ENCODE peak calls at places on chromosomes 5 and 9, in ten cellular contexts. One of them, this sample, is unnamed.

GRCh38 chr5:115419794-115420585 is 123.5 kb upstream of the CCDC112 start:
- DNase-seq in tibial artery: no peak
- DNase-seq in cardiac muscle cell: no peak
- DNase-seq in naive thymus-derived CD4-positive, alpha-beta T cell: no peak
- DNase-seq in stimulated activated naive CD4-positive, alpha-beta T cell: no peak
- DNase-seq in activated CD8-positive, alpha-beta T cell treated with anti-CD3 and anti-CD28 coated beads, Interleukin-2, amount 10 ng/mL, durations not matched to agents 7 days and 5 days: no peak
- DNase-seq in endothelial cell: no peak
- DNase-seq in GM19239: no peak
- DNase-seq in CD8-positive, alpha-beta T cell: no peak
- DNase-seq in NCI-H510A treated with DMSO at 0.1 percent for 48 hours: no peak
- DNase-seq in this sample: no peak

GRCh38 chr5:108669493-108669892 is 78.2 kb upstream of the FER start:
- DNase-seq in endothelial cell: no peak
- DNase-seq in GM19239: no peak
- DNase-seq in activated CD8-positive, alpha-beta T cell treated with anti-CD3 and anti-CD28 coated beads, Interleukin-2, amount 10 ng/mL, durations not matched to agents 7 days and 5 days: no peak
- DNase-seq in cardiac muscle cell: no peak
- DNase-seq in NCI-H510A treated with DMSO at 0.1 percent for 48 hours: no peak
- DNase-seq in CD8-positive, alpha-beta T cell: no peak
- DNase-seq in tibial artery: no peak
- DNase-seq in stimulated activated naive CD4-positive, alpha-beta T cell: no peak
- DNase-seq in naive thymus-derived CD4-positive, alpha-beta T cell: no peak
- DNase-seq in this sample: peak

GRCh38 chr5:134133995-134134541 is 19.6 kb downstream of the TCF7 start:
- DNase-seq in stimulated activated naive CD4-positive, alpha-beta T cell: no peak
- DNase-seq in GM19239: no peak
- DNase-seq in naive thymus-derived CD4-positive, alpha-beta T cell: no peak
- DNase-seq in cardiac muscle cell: no peak
- DNase-seq in activated CD8-positive, alpha-beta T cell treated with anti-CD3 and anti-CD28 coated beads, Interleukin-2, amount 10 ng/mL, durations not matched to agents 7 days and 5 days: no peak
- DNase-seq in NCI-H510A treated with DMSO at 0.1 percent for 48 hours: no peak
- DNase-seq in tibial artery: peak
- DNase-seq in endothelial cell: no peak
- DNase-seq in CD8-positive, alpha-beta T cell: peak
- DNase-seq in this sample: peak

GRCh38 chr5:97243352-97243751 is 60.3 kb upstream of the RIOK2 start:
- DNase-seq in naive thymus-derived CD4-positive, alpha-beta T cell: no peak
- DNase-seq in tibial artery: no peak
- DNase-seq in activated CD8-positive, alpha-beta T cell treated with anti-CD3 and anti-CD28 coated beads, Interleukin-2, amount 10 ng/mL, durations not matched to agents 7 days and 5 days: no peak
- DNase-seq in endothelial cell: no peak
- DNase-seq in CD8-positive, alpha-beta T cell: no peak
- DNase-seq in GM19239: no peak
- DNase-seq in NCI-H510A treated with DMSO at 0.1 percent for 48 hours: no peak
- DNase-seq in cardiac muscle cell: no peak
- DNase-seq in stimulated activated naive CD4-positive, alpha-beta T cell: no peak
- DNase-seq in this sample: no peak

GRCh38 chr5:17061973-17062470 is 125.9 kb upstream of the MYO10 start:
- DNase-seq in GM19239: no peak
- DNase-seq in naive thymus-derived CD4-positive, alpha-beta T cell: no peak
- DNase-seq in stimulated activated naive CD4-positive, alpha-beta T cell: no peak
- DNase-seq in NCI-H510A treated with DMSO at 0.1 percent for 48 hours: no peak
- DNase-seq in cardiac muscle cell: no peak
- DNase-seq in CD8-positive, alpha-beta T cell: no peak
- DNase-seq in activated CD8-positive, alpha-beta T cell treated with anti-CD3 and anti-CD28 coated beads, Interleukin-2, amount 10 ng/mL, durations not matched to agents 7 days and 5 days: no peak
- DNase-seq in endothelial cell: no peak
- DNase-seq in tibial artery: no peak
- DNase-seq in this sample: no peak

GRCh38 chr5:84603557-84604185 is 219.0 kb upstream of the EDIL3 start:
- DNase-seq in naive thymus-derived CD4-positive, alpha-beta T cell: no peak
- DNase-seq in stimulated activated naive CD4-positive, alpha-beta T cell: no peak
- DNase-seq in endothelial cell: no peak
- DNase-seq in GM19239: no peak
- DNase-seq in NCI-H510A treated with DMSO at 0.1 percent for 48 hours: no peak
- DNase-seq in tibial artery: peak
- DNase-seq in CD8-positive, alpha-beta T cell: no peak
- DNase-seq in activated CD8-positive, alpha-beta T cell treated with anti-CD3 and anti-CD28 coated beads, Interleukin-2, amount 10 ng/mL, durations not matched to agents 7 days and 5 days: no peak
- DNase-seq in cardiac muscle cell: no peak
- DNase-seq in this sample: no peak

GRCh38 chr5:43646997-43647396 is 44.0 kb downstream of the NNT start:
- DNase-seq in naive thymus-derived CD4-positive, alpha-beta T cell: no peak
- DNase-seq in CD8-positive, alpha-beta T cell: no peak
- DNase-seq in cardiac muscle cell: no peak
- DNase-seq in endothelial cell: no peak
- DNase-seq in tibial artery: no peak
- DNase-seq in NCI-H510A treated with DMSO at 0.1 percent for 48 hours: no peak
- DNase-seq in stimulated activated naive CD4-positive, alpha-beta T cell: no peak
- DNase-seq in GM19239: no peak
- DNase-seq in activated CD8-positive, alpha-beta T cell treated with anti-CD3 and anti-CD28 coated beads, Interleukin-2, amount 10 ng/mL, durations not matched to agents 7 days and 5 days: no peak
- DNase-seq in this sample: no peak

GRCh38 chr9:8095531-8096223 is 296.1 kb upstream of the DMAC1 start:
- DNase-seq in GM19239: no peak
- DNase-seq in cardiac muscle cell: no peak
- DNase-seq in CD8-positive, alpha-beta T cell: no peak
- DNase-seq in stimulated activated naive CD4-positive, alpha-beta T cell: no peak
- DNase-seq in endothelial cell: no peak
- DNase-seq in NCI-H510A treated with DMSO at 0.1 percent for 48 hours: peak
- DNase-seq in tibial artery: no peak
- DNase-seq in activated CD8-positive, alpha-beta T cell treated with anti-CD3 and anti-CD28 coated beads, Interleukin-2, amount 10 ng/mL, durations not matched to agents 7 days and 5 days: no peak
- DNase-seq in naive thymus-derived CD4-positive, alpha-beta T cell: no peak
- DNase-seq in this sample: peak

GRCh38 chr9:110954822-110955291 is 83.4 kb downstream of the LPAR1 start:
- DNase-seq in activated CD8-positive, alpha-beta T cell treated with anti-CD3 and anti-CD28 coated beads, Interleukin-2, amount 10 ng/mL, durations not matched to agents 7 days and 5 days: no peak
- DNase-seq in NCI-H510A treated with DMSO at 0.1 percent for 48 hours: no peak
- DNase-seq in GM19239: no peak
- DNase-seq in naive thymus-derived CD4-positive, alpha-beta T cell: no peak
- DNase-seq in CD8-positive, alpha-beta T cell: no peak
- DNase-seq in endothelial cell: no peak
- DNase-seq in stimulated activated naive CD4-positive, alpha-beta T cell: no peak
- DNase-seq in tibial artery: no peak
- DNase-seq in cardiac muscle cell: no peak
- DNase-seq in this sample: no peak

GRCh38 chr9:121348321-121348720 is 21.7 kb downstream of the STOM start:
- DNase-seq in endothelial cell: no peak
- DNase-seq in stimulated activated naive CD4-positive, alpha-beta T cell: no peak
- DNase-seq in naive thymus-derived CD4-positive, alpha-beta T cell: no peak
- DNase-seq in tibial artery: no peak
- DNase-seq in NCI-H510A treated with DMSO at 0.1 percent for 48 hours: no peak
- DNase-seq in CD8-positive, alpha-beta T cell: no peak
- DNase-seq in cardiac muscle cell: no peak
- DNase-seq in activated CD8-positive, alpha-beta T cell treated with anti-CD3 and anti-CD28 coated beads, Interleukin-2, amount 10 ng/mL, durations not matched to agents 7 days and 5 days: peak
- DNase-seq in GM19239: no peak
- DNase-seq in this sample: no peak

GRCh38 chr5:33734541-33734940 is 157.2 kb downstream of the ADAMTS12 start:
- DNase-seq in stimulated activated naive CD4-positive, alpha-beta T cell: no peak
- DNase-seq in activated CD8-positive, alpha-beta T cell treated with anti-CD3 and anti-CD28 coated beads, Interleukin-2, amount 10 ng/mL, durations not matched to agents 7 days and 5 days: no peak
- DNase-seq in endothelial cell: no peak
- DNase-seq in NCI-H510A treated with DMSO at 0.1 percent for 48 hours: no peak
- DNase-seq in tibial artery: no peak
- DNase-seq in GM19239: no peak
- DNase-seq in naive thymus-derived CD4-positive, alpha-beta T cell: no peak
- DNase-seq in CD8-positive, alpha-beta T cell: no peak
- DNase-seq in cardiac muscle cell: peak
- DNase-seq in this sample: no peak

GRCh38 chr9:94760646-94761045 is 34.1 kb downstream of the AOPEP start:
- DNase-seq in activated CD8-positive, alpha-beta T cell treated with anti-CD3 and anti-CD28 coated beads, Interleukin-2, amount 10 ng/mL, durations not matched to agents 7 days and 5 days: no peak
- DNase-seq in NCI-H510A treated with DMSO at 0.1 percent for 48 hours: no peak
- DNase-seq in GM19239: no peak
- DNase-seq in tibial artery: no peak
- DNase-seq in cardiac muscle cell: no peak
- DNase-seq in endothelial cell: no peak
- DNase-seq in stimulated activated naive CD4-positive, alpha-beta T cell: no peak
- DNase-seq in CD8-positive, alpha-beta T cell: no peak
- DNase-seq in naive thymus-derived CD4-positive, alpha-beta T cell: no peak
- DNase-seq in this sample: no peak

This sample was measured in NCI-H69.